ENCODE peak calls at places on chromosomes 5 and 9, in nine cellular contexts. Y is HEK293T, P is stromal cell of bone marrow, I is hepatic stellate cell, H is WTC11, J is NCI-H1694 treated with DMSO at 0.1 percent for 48 hours, T is heart left ventricle, U is neural progenitor cell, Q is pancreas. S is an unnamed sample.

GRCh38 chr9:124357591-124358361 is 57.5 kb downstream of the PSMB7 start:
- DNase-seq in T (no peak), U (peak; percentile 33), Y (no peak), P (no peak), J (peak; percentile 3), H (no peak), I (no peak), Q (no peak), S (peak; percentile 66)

GRCh38 chr5:170478306-170478705 is 25.5 kb upstream of the KCNIP1 start:
- DNase-seq in H (no peak), U (no peak), P (no peak), I (no peak), Y (no peak), T (no peak), J (no peak), Q (no peak), S (no peak)

GRCh38 chr5:75020016-75020656 is 32.2 kb downstream of the GCNT4 start:
- DNase-seq in I (no peak), J (no peak), U (no peak), H (no peak), P (no peak), Y (no peak), Q (no peak), T (no peak), S (no peak)

GRCh38 chr5:79628276-79628675 is 16.0 kb downstream of the TENT2 start:
- DNase-seq in Y (no peak), P (no peak), H (no peak), I (no peak), Q (no peak), U (no peak), T (no peak), J (no peak), S (no peak)

GRCh38 chr5:33894566-33894965 is 2.8 kb upstream of the ADAMTS12 start:
- DNase-seq in J (no peak), I (peak; percentile 19), U (no peak), Q (no peak), P (no peak), H (no peak), Y (no peak), T (no peak), S (no peak)

GRCh38 chr5:169027456-169028118 is 273.4 kb downstream of the SLIT3 start:
- DNase-seq in H (no peak), U (peak; percentile 8), T (no peak), Y (no peak), J (no peak), I (no peak), Q (no peak), P (no peak), S (no peak)

GRCh38 chr5:36156124-36156601 is 4.3 kb downstream of the SKP2 start:
- DNase-seq in I (peak; percentile 8), J (peak; percentile 64), P (no peak), Q (no peak), Y (no peak), H (no peak), T (no peak), U (no peak), S (no peak)

GRCh38 chr5:1221721-1222120 is 3.5 kb upstream of the SLC6A18 start:
- DNase-seq in P (no peak), Y (no peak), Q (no peak), I (no peak), T (no peak), U (no peak), J (no peak), H (no peak), S (no peak)

GRCh38 chr9:130114741-130115140 is 57.5 kb upstream of the NCS1 start:
- DNase-seq in P (no peak), T (no peak), H (no peak), I (no peak), U (no peak), Q (no peak), Y (no peak), J (no peak), S (no peak)

GRCh38 chr5:107314330-107314729 is 356.4 kb downstream of the EFNA5 start:
- DNase-seq in T (no peak), I (no peak), U (no peak), Y (no peak), H (no peak), J (no peak), P (no peak), Q (no peak), S (no peak)

GRCh38 chr5:62306494-62307363 is 723 bp downstream of the KIF2A start:
- DNase-seq in U (peak; percentile 63), P (no peak), Y (peak; percentile 26), I (peak; percentile 50), Q (peak; percentile 51), H (peak; percentile 41), T (peak; percentile 32), J (peak; percentile 5), S (peak; percentile 70)

GRCh38 chr9:123552530-123552929 is 196.5 kb downstream of the CRB2 start:
- DNase-seq in U (no peak), Y (no peak), H (no peak), Q (no peak), T (no peak), P (no peak), J (no peak), I (no peak), S (no peak)